ENCODE peak calls at places on chromosomes 16 and 17, in five cellular contexts. One of them, this sample, is unnamed.

GRCh38 chr17:49603720-49604119 is 28.0 kb downstream of the NXPH3 start:
- DNase-seq in mesenchymal stem cell: no peak
- DNase-seq in activated naive CD4-positive, alpha-beta T cell treated with anti-CD3 and anti-CD28 coated beads, Interleukin-2, amount 10 ng/mL, durations not matched to agents 7 days and 5 days: no peak
- DNase-seq in AG04450: no peak
- DNase-seq in NCI-H1436: no peak
- DNase-seq in this sample: no peak

GRCh38 chr16:55505333-55506015 is 3.4 kb upstream of the LPCAT2 start:
- DNase-seq in mesenchymal stem cell: no peak
- DNase-seq in activated naive CD4-positive, alpha-beta T cell treated with anti-CD3 and anti-CD28 coated beads, Interleukin-2, amount 10 ng/mL, durations not matched to agents 7 days and 5 days: no peak
- DNase-seq in AG04450: no peak
- DNase-seq in NCI-H1436: no peak
- DNase-seq in this sample: no peak

GRCh38 chr16:13099822-13100221 is 198.4 kb downstream of the SHISA9 start:
- DNase-seq in mesenchymal stem cell: no peak
- DNase-seq in activated naive CD4-positive, alpha-beta T cell treated with anti-CD3 and anti-CD28 coated beads, Interleukin-2, amount 10 ng/mL, durations not matched to agents 7 days and 5 days: no peak
- DNase-seq in AG04450: no peak
- DNase-seq in NCI-H1436: no peak
- DNase-seq in this sample: no peak

GRCh38 chr16:60642956-60643355 is 1393.3 kb downstream of the CDH8 start:
- DNase-seq in mesenchymal stem cell: no peak
- DNase-seq in activated naive CD4-positive, alpha-beta T cell treated with anti-CD3 and anti-CD28 coated beads, Interleukin-2, amount 10 ng/mL, durations not matched to agents 7 days and 5 days: no peak
- DNase-seq in AG04450: no peak
- DNase-seq in NCI-H1436: no peak
- DNase-seq in this sample: no peak

GRCh38 chr16:49468611-49469322 is 95.2 kb downstream of the C16orf78 start:
- DNase-seq in mesenchymal stem cell: no peak
- DNase-seq in activated naive CD4-positive, alpha-beta T cell treated with anti-CD3 and anti-CD28 coated beads, Interleukin-2, amount 10 ng/mL, durations not matched to agents 7 days and 5 days: no peak
- DNase-seq in AG04450: no peak
- DNase-seq in NCI-H1436: no peak
- DNase-seq in this sample: no peak

GRCh38 chr17:47076171-47076570 is 97.1 kb upstream of the RPRML start:
- DNase-seq in mesenchymal stem cell: no peak
- DNase-seq in activated naive CD4-positive, alpha-beta T cell treated with anti-CD3 and anti-CD28 coated beads, Interleukin-2, amount 10 ng/mL, durations not matched to agents 7 days and 5 days: no peak
- DNase-seq in AG04450: no peak
- DNase-seq in NCI-H1436: no peak
- DNase-seq in this sample: no peak

GRCh38 chr17:48757524-48757961 is 29.0 kb upstream of the HOXB13 start:
- DNase-seq in mesenchymal stem cell: no peak
- DNase-seq in activated naive CD4-positive, alpha-beta T cell treated with anti-CD3 and anti-CD28 coated beads, Interleukin-2, amount 10 ng/mL, durations not matched to agents 7 days and 5 days: no peak
- DNase-seq in AG04450: no peak
- DNase-seq in NCI-H1436: no peak
- DNase-seq in this sample: peak; percentile 60

GRCh38 chr17:49365667-49366066 is 3.6 kb upstream of the ZNF652 start:
- DNase-seq in mesenchymal stem cell: peak; percentile 24
- DNase-seq in activated naive CD4-positive, alpha-beta T cell treated with anti-CD3 and anti-CD28 coated beads, Interleukin-2, amount 10 ng/mL, durations not matched to agents 7 days and 5 days: peak; percentile 58
- DNase-seq in AG04450: no peak
- DNase-seq in NCI-H1436: peak; percentile 12
- DNase-seq in this sample: no peak

GRCh38 chr17:62627219-62627903 is at the start of gene MRC2:
- DNase-seq in mesenchymal stem cell: peak; percentile 92
- DNase-seq in activated naive CD4-positive, alpha-beta T cell treated with anti-CD3 and anti-CD28 coated beads, Interleukin-2, amount 10 ng/mL, durations not matched to agents 7 days and 5 days: peak; percentile 57
- DNase-seq in AG04450: peak; percentile 30
- DNase-seq in NCI-H1436: no peak
- DNase-seq in this sample: no peak

GRCh38 chr16:67301080-67301757 is 21.9 kb downstream of the PLEKHG4 start:
- DNase-seq in mesenchymal stem cell: no peak
- DNase-seq in activated naive CD4-positive, alpha-beta T cell treated with anti-CD3 and anti-CD28 coated beads, Interleukin-2, amount 10 ng/mL, durations not matched to agents 7 days and 5 days: no peak
- DNase-seq in AG04450: no peak
- DNase-seq in NCI-H1436: no peak
- DNase-seq in this sample: no peak

GRCh38 chr17:61179316-61179715 is 220.3 kb upstream of the TBX2 start:
- DNase-seq in mesenchymal stem cell: no peak
- DNase-seq in activated naive CD4-positive, alpha-beta T cell treated with anti-CD3 and anti-CD28 coated beads, Interleukin-2, amount 10 ng/mL, durations not matched to agents 7 days and 5 days: no peak
- DNase-seq in AG04450: no peak
- DNase-seq in NCI-H1436: no peak
- DNase-seq in this sample: no peak